ENCODE peak calls at places on chromosome 1, in nine cellular contexts. M is prostate gland, Z is uterus, R is A549, B is GM12891, U is ovary, F is GM12878, E is H54, X is sigmoid colon. A is an unnamed sample.

GRCh38 chr1:221035680-221036153 is 156.5 kb downstream of the HLX start:
- DNase-seq in R (peak), Z (no peak), B (no peak), F (no peak), M (no peak), E (peak), U (no peak), X (no peak), A (peak)

GRCh38 chr1:228876187-228876586 is 140.9 kb downstream of the RHOU start:
- DNase-seq in X (no peak), F (no peak), B (no peak), U (no peak), E (no peak), Z (no peak), M (no peak), R (no peak), A (no peak)

GRCh38 chr1:212769372-212770167 is 22.0 kb downstream of the NSL1 start:
- DNase-seq in R (peak), E (no peak), U (no peak), F (no peak), Z (no peak), X (no peak), M (no peak), B (no peak), A (no peak)

GRCh38 chr1:67700220-67700619 is 15.2 kb downstream of the GADD45A start:
- DNase-seq in M (no peak), B (no peak), X (no peak), E (no peak), Z (no peak), U (no peak), F (no peak), R (no peak), A (no peak)

GRCh38 chr1:58412071-58412580 is 134.4 kb downstream of the OMA1 start:
- DNase-seq in M (no peak), U (no peak), B (no peak), Z (no peak), R (no peak), F (no peak), E (no peak), X (no peak), A (no peak)

GRCh38 chr1:91742848-91743292 is 143.1 kb downstream of the TGFBR3 start:
- DNase-seq in R (no peak), X (peak), F (no peak), Z (peak), M (peak), B (no peak), E (peak), U (peak), A (no peak)

GRCh38 chr1:234256359-234256758 is 116.9 kb upstream of the COA6 start:
- DNase-seq in X (no peak), E (no peak), M (no peak), Z (no peak), U (no peak), F (no peak), B (no peak), R (no peak), A (no peak)

GRCh38 chr1:203463469-203464062 is 12.0 kb upstream of the PRELP start:
- DNase-seq in E (no peak), B (no peak), F (no peak), M (no peak), Z (peak), U (peak), R (no peak), X (no peak), A (no peak)

GRCh38 chr1:47992720-47993119 is 4.5 kb downstream of the TRABD2B start:
- DNase-seq in X (peak), M (no peak), U (no peak), B (no peak), R (no peak), E (no peak), F (no peak), Z (no peak), A (no peak)

GRCh38 chr1:194071200-194071599 is 884.8 kb upstream of the B3GALT2 start:
- DNase-seq in M (no peak), U (no peak), R (no peak), B (no peak), Z (no peak), X (no peak), F (no peak), E (no peak), A (no peak)

GRCh38 chr1:210311726-210312493 is 16.8 kb upstream of the HHAT start:
- DNase-seq in X (no peak), U (no peak), Z (no peak), E (no peak), B (no peak), F (no peak), M (no peak), R (no peak), A (no peak)

GRCh38 chr1:9249534-9250335 is 15.2 kb downstream of the H6PD start:
- DNase-seq in U (peak), M (peak), F (no peak), B (peak), R (peak), E (peak), X (no peak), Z (peak), A (peak)

GRCh38 chr1:171780583-171781166 is 785 bp upstream of the METTL13 start:
- DNase-seq in X (no peak), U (peak), B (no peak), R (no peak), F (no peak), E (no peak), M (no peak), Z (no peak), A (no peak)

GRCh38 chr1:12169442-12170135 is 2.8 kb downstream of the TNFRSF1B start:
- DNase-seq in E (no peak), M (no peak), U (no peak), B (no peak), X (no peak), F (no peak), Z (no peak), R (no peak), A (no peak)

GRCh38 chr1:12167493-12168429 is 970 bp downstream of the TNFRSF1B start:
- DNase-seq in E (no peak), Z (no peak), X (no peak), F (no peak), R (no peak), M (no peak), B (no peak), U (no peak), A (peak)

GRCh38 chr1:12165342-12165741 is 1.4 kb upstream of the TNFRSF1B start:
- DNase-seq in U (no peak), R (no peak), X (no peak), E (no peak), F (no peak), M (no peak), Z (no peak), B (no peak), A (no peak)

GRCh38 chr1:12168451-12169160 is 1.8 kb downstream of the TNFRSF1B start:
- DNase-seq in Z (no peak), F (no peak), B (no peak), E (no peak), X (no peak), U (no peak), M (no peak), R (no peak), A (no peak)

DNA sequence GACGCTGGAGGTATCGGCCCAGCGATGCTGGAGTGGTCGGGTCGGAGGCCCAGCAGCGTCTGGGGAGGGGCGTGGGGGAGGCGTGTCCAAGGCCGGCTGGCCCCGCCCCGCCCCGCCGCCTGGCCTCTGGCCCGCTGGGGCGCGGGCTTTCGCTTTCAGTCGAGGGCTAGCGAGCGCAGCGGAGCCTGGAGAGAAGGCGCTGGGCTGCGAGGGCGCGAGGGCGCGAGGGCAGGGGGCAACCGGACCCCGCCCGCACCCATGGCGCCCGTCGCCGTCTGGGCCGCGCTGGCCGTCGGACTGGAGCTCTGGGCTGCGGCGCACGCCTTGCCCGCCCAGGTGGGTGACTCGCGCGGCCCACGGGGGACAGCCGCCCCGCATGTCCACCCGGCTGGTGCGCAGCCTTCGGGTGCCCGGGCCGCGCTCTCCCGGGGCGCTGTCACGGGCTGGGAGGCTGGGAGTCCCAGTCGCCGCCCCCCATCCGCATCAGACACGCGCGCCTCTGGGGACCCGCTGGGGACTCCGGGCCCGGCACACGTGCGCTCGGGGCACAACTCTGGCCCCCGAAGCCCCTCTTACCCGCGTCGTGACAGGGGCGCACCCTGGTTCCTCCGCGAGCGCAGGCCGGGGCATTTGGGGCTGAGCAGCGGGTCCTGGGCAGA is at the start of gene TNFRSF1B:
- DNase-seq in F (no peak), B (peak), E (no peak), U (peak), M (peak), R (no peak), Z (no peak), X (peak), A (peak)
- TF ChIP-seq POLR2A in F (peak), B (peak), E (no peak), U (peak), M (peak), R (no peak), Z (peak), X (no peak), A (peak)

DNA sequence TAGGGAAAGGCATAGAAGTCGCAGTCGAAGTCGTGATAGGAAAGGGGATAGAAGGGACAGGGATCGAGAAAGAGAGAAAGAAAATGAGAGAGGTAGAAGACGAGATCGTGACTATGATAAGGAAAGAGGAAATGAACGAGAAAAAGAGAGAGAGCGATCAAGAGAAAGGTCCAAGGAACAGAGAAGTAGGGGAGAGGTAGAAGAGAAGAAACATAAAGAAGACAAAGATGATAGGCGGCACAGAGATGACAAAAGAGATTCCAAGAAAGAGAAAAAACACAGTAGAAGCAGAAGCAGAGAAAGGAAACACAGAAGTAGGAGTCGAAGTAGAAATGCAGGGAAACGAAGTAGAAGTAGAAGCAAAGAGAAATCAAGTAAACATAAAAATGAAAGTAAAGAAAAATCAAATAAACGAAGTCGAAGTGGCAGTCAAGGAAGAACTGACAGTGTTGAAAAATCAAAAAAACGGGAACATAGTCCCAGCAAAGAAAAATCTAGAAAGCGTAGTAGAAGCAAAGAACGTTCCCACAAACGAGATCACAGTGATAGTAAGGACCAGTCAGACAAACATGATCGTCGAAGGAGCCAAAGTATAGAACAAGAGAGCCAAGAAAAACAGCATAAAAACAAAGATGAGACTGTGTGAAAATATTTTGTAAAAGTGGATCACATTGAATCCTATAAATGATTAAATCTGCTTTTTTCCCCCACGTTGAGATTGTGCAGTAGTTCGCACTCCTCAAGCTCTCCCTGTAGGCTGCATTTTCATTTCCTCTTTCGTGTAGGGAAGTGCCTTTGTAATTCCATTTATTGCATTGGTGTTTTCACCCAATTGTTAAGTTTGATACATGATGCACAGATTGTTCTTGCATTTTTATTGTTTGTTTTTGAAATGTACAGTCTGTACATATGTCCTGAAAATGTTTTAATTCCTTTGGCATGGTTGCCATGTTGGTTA is 7.5 kb downstream of the PRPF38B start:
- DNase-seq in U (no peak), Z (no peak), F (no peak), R (no peak), M (no peak), B (no peak), E (no peak), X (no peak), A (no peak)
- TF ChIP-seq POLR2A in U (no peak), Z (no peak), F (no peak), R (no peak), M (no peak), B (peak), E (no peak), X (no peak), A (no peak)

GRCh38 chr1:39955547-39956539 is 898 bp downstream of the MFSD2A start:
- DNase-seq in M (no peak), R (peak), X (no peak), F (peak), B (peak), E (peak), Z (no peak), U (no peak), A (peak)
- TF ChIP-seq POLR2A in M (no peak), R (no peak), X (no peak), F (no peak), B (no peak), E (no peak), Z (no peak), U (no peak), A (no peak)

GRCh38 chr1:145823565-145824498 is at the start of the genes POLR3C and RNF115:
- DNase-seq in R (peak), E (peak), X (peak), M (peak), B (peak), Z (peak), U (peak), F (peak), A (peak)
- TF ChIP-seq POLR2A in R (peak), E (peak), X (peak), M (peak), B (peak), Z (peak), U (peak), F (peak), A (peak)

A was measured in erythroblast.